ENCODE peak calls at places on chromosomes 12 and 14, in four cellular contexts. C, J, O and H are unnamed samples.

GRCh38 chr14:100221419-100222218 is 17.3 kb upstream of the YY1 start:
- DNase-seq in C (peak; percentile 8), J (peak; percentile 62), O (peak; percentile 66), H (peak; percentile 65)

GRCh38 chr12:6476496-6476895 is 6.0 kb upstream of the VAMP1 start:
- DNase-seq in C (no peak), J (no peak), O (no peak), H (no peak)

GRCh38 chr12:81417056-81417455 is 339.2 kb downstream of the ACSS3 start:
- DNase-seq in C (no peak), J (no peak), O (no peak), H (peak; percentile 30)

GRCh38 chr12:54684636-54685630 is 36.8 kb upstream of the DCD start:
- DNase-seq in C (peak; percentile 86), J (no peak), O (no peak), H (no peak)

GRCh38 chr14:75578786-75579781 is 664 bp downstream of the FLVCR2 start:
- DNase-seq in C (no peak), J (no peak), O (peak; percentile 8), H (no peak)

GRCh38 chr12:125097427-125097826 is 32.2 kb downstream of the AACS start:
- DNase-seq in C (no peak), J (no peak), O (no peak), H (no peak)

GRCh38 chr14:65849096-65849495 is 436.6 kb downstream of the FUT8 start:
- DNase-seq in C (peak; percentile 43), J (no peak), O (no peak), H (no peak)

GRCh38 chr14:95531473-95531872 is 3.4 kb upstream of the GLRX5 start:
- DNase-seq in C (no peak), J (no peak), O (no peak), H (no peak)

GRCh38 chr14:38257500-38257899 is 1.6 kb upstream of the CLEC14A start:
- DNase-seq in C (no peak), J (no peak), O (no peak), H (no peak)

GRCh38 chr12:78470354-78471195 is 394.0 kb upstream of the SYT1 start:
- DNase-seq in C (peak; percentile 20), J (no peak), O (peak; percentile 24), H (peak; percentile 69)

GRCh38 chr12:80406253-80406652 is 37.8 kb upstream of the PTPRQ start:
- DNase-seq in C (no peak), J (no peak), O (no peak), H (no peak)

GRCh38 chr14:90060965-90061848 is 587 bp upstream of the KCNK13 start:
- DNase-seq in C (no peak), J (no peak), O (no peak), H (peak; percentile 69)

GRCh38 chr14:32121948-32122347 is 44.8 kb downstream of the ARHGAP5 start:
- DNase-seq in C (no peak), J (no peak), O (no peak), H (no peak)

GRCh38 chr14:77369280-77369679 is 7.6 kb downstream of the TMED8 start:
- DNase-seq in C (no peak), J (no peak), O (no peak), H (no peak)

GRCh38 chr14:30521899-30522736 is 36.8 kb upstream of the G2E3 start:
- DNase-seq in C (peak; percentile 77), J (no peak), O (peak; percentile 20), H (peak; percentile 63)

GRCh38 chr12:120761581-120761980 is 36.0 kb downstream of the ACADS start:
- DNase-seq in C (no peak), J (no peak), O (no peak), H (no peak)

GRCh38 chr12:100858658-100859057 is 64.1 kb downstream of the ANO4 start:
- DNase-seq in C (no peak), J (no peak), O (no peak), H (no peak)

GRCh38 chr14:36649872-36650650 is 11.6 kb upstream of the PAX9 start:
- DNase-seq in C (no peak), J (no peak), O (no peak), H (no peak)

GRCh38 chr14:24605435-24606190 is 3.9 kb downstream of the GZMH start:
- DNase-seq in C (peak; percentile 44), J (peak; percentile 48), O (no peak), H (no peak)